ENCODE peak calls at places on chromosomes 4 and X, in six cellular contexts. L is IMR-90, J is H1, F is neuronal stem cell, C is mesendoderm, V is H9. I is an unnamed sample.

GRCh38 chr4:185201983-185202962 is 1.5 kb downstream of the CFAP97 start:
- DNase-seq in L (peak; percentile 42), J (no peak), F (no peak), C (peak; percentile 96), V (peak; percentile 39), I (peak; percentile 78)

GRCh38 chrX:153526801-153527599 is 9.6 kb downstream of the ATP2B3 start:
- DNase-seq in L (no peak), J (no peak), F (no peak), C (no peak), V (no peak), I (no peak)

GRCh38 chrX:116499780-116500179 is 37.0 kb upstream of the CT83 start:
- DNase-seq in L (no peak), J (no peak), F (no peak), C (no peak), V (no peak), I (no peak)

GRCh38 chr4:138406881-138407280 is 164.7 kb upstream of the SLC7A11 start:
- DNase-seq in L (peak; percentile 3), J (no peak), F (no peak), C (no peak), V (no peak), I (peak; percentile 38)

GRCh38 chrX:16472345-16472744 is 177.6 kb upstream of the S100G start:
- DNase-seq in L (no peak), J (no peak), F (no peak), C (no peak), V (no peak), I (no peak)

GRCh38 chrX:3576886-3577516 is 136.4 kb downstream of the PRKX start:
- DNase-seq in L (peak; percentile 54), J (no peak), F (no peak), C (no peak), V (no peak), I (peak; percentile 58)

GRCh38 chr4:37188100-37188499 is 56.4 kb upstream of the NWD2 start:
- DNase-seq in L (no peak), J (peak; percentile 9), F (no peak), C (peak; percentile 61), V (peak; percentile 57), I (no peak)

GRCh38 chrX:31819455-31819854 is 747.6 kb upstream of the FTHL17 start:
- DNase-seq in L (no peak), J (no peak), F (no peak), C (no peak), V (no peak), I (no peak)

GRCh38 chr4:156495836-156496235 is 475.8 kb downstream of the PDGFC start:
- DNase-seq in L (no peak), J (no peak), F (no peak), C (no peak), V (no peak), I (no peak)

GRCh38 chr4:186029731-186030421 is 39.1 kb upstream of the TLR3 start:
- DNase-seq in L (peak; percentile 5), J (no peak), F (peak; percentile 80), C (peak; percentile 34), V (no peak), I (peak; percentile 45)

GRCh38 chr4:114997596-114997995 is 115.8 kb downstream of the NDST4 start:
- DNase-seq in L (no peak), J (no peak), F (no peak), C (no peak), V (no peak), I (peak; percentile 51)

GRCh38 chr4:109589119-109589518 is 29.1 kb downstream of the MCUB start:
- DNase-seq in L (peak; percentile 6), J (no peak), F (no peak), C (peak; percentile 23), V (no peak), I (peak; percentile 10)

GRCh38 chr4:112170451-112170993 is 25.3 kb downstream of the FAM241A start:
- DNase-seq in L (peak; percentile 92), J (no peak), F (no peak), C (peak; percentile 62), V (no peak), I (peak; percentile 88)

GRCh38 chr4:36385951-36386561 is 104.6 kb downstream of the DTHD1 start:
- DNase-seq in L (no peak), J (no peak), F (no peak), C (no peak), V (no peak), I (no peak)

GRCh38 chrX:40262641-40263560 is 165.1 kb upstream of the BCOR start:
- DNase-seq in L (peak; percentile 41), J (no peak), F (no peak), C (peak; percentile 51), V (no peak), I (peak; percentile 83)

GRCh38 chrX:12979630-12980015 is 4.7 kb downstream of the TMSB4X start:
- DNase-seq in L (peak; percentile 30), J (no peak), F (no peak), C (no peak), V (no peak), I (peak; percentile 44)

GRCh38 chr4:77418333-77418732 is 187.3 kb upstream of the CXCL13 start:
- DNase-seq in L (no peak), J (no peak), F (no peak), C (peak; percentile 36), V (no peak), I (no peak)

GRCh38 chr4:54227261-54228063 is 1.6 kb upstream of the PDGFRA start:
- DNase-seq in L (peak; percentile 80), J (no peak), F (peak; percentile 57), C (peak; percentile 83), V (peak; percentile 72), I (peak; percentile 88)

GRCh38 chrX:95076449-95076848 is 1402.4 kb downstream of the FAM133A start:
- DNase-seq in L (peak; percentile 10), J (no peak), F (peak; percentile 1), C (peak; percentile 56), V (no peak), I (peak; percentile 37)

GRCh38 chr4:133982533-133983224 is 218.9 kb downstream of the PABPC4L start:
- DNase-seq in L (peak; percentile 17), J (no peak), F (no peak), C (no peak), V (no peak), I (peak; percentile 24)

GRCh38 chr4:95268819-95269565 is 279.8 kb downstream of the UNC5C start:
- DNase-seq in L (peak; percentile 7), J (no peak), F (no peak), C (no peak), V (no peak), I (peak; percentile 30)

GRCh38 chr4:37604464-37604863 is 81.7 kb downstream of the RELL1 start:
- DNase-seq in L (peak; percentile 68), J (no peak), F (no peak), C (no peak), V (no peak), I (peak; percentile 43)

GRCh38 chr4:136078971-136079370 is 1453.3 kb downstream of the PCDH18 start:
- DNase-seq in L (peak; percentile 12), J (no peak), F (no peak), C (no peak), V (no peak), I (peak; percentile 38)

GRCh38 chrX:47751670-47752069 is 85.0 kb upstream of the ZNF81 start:
- DNase-seq in L (no peak), J (no peak), F (no peak), C (peak; percentile 41), V (peak; percentile 57), I (no peak)

GRCh38 chr4:94453534-94453963 is 1.8 kb downstream of the PDLIM5 start:
- DNase-seq in L (no peak), J (no peak), F (no peak), C (no peak), V (no peak), I (peak; percentile 52)

GRCh38 chr4:3250956-3251690 is 2.2 kb downstream of the MSANTD1 start:
- DNase-seq in L (no peak), J (no peak), F (no peak), C (peak; percentile 46), V (peak; percentile 21), I (no peak)

GRCh38 chr4:8504279-8505007 is 63.9 kb downstream of the TRMT44 start:
- DNase-seq in L (no peak), J (no peak), F (no peak), C (no peak), V (no peak), I (no peak)

GRCh38 chrX:103356023-103356798 is at the start of gene TCEAL9:
- DNase-seq in L (peak; percentile 83), J (no peak), F (no peak), C (peak; percentile 82), V (peak; percentile 78), I (peak; percentile 84)

GRCh38 chrX:107709266-107709795 is 66.3 kb downstream of the TSC22D3 start:
- DNase-seq in L (no peak), J (no peak), F (no peak), C (no peak), V (no peak), I (peak; percentile 15)

GRCh38 chrX:107712231-107713204 is 63.1 kb downstream of the TSC22D3 start:
- DNase-seq in L (peak; percentile 21), J (no peak), F (no peak), C (no peak), V (no peak), I (peak; percentile 93)

GRCh38 chrX:107713205-107714195 is 62.1 kb downstream of the TSC22D3 start:
- DNase-seq in L (no peak), J (no peak), F (no peak), C (no peak), V (no peak), I (peak; percentile 21)

GRCh38 chrX:107710617-107711391 is 64.8 kb downstream of the TSC22D3 start:
- DNase-seq in L (peak; percentile 93), J (no peak), F (peak; percentile 36), C (peak; percentile 91), V (no peak), I (peak; percentile 99)

GRCh38 chrX:107711521-107712041 is 64.0 kb downstream of the TSC22D3 start:
- DNase-seq in L (no peak), J (no peak), F (no peak), C (no peak), V (no peak), I (peak; percentile 71)
- H2BK5ac ChIP-seq in L (no peak overlapping the region), J (no peak overlapping the region), F (no peak overlapping the region), C (no peak overlapping the region), V (no peak overlapping the region), I (no peak overlapping the region)

GRCh38 chrX:71365876-71366673 is at the start of gene TAF1:
- DNase-seq in L (peak; percentile 97), J (peak; percentile 75), F (peak; percentile 86), C (peak; percentile 98), V (peak; percentile 94), I (peak; percentile 98)
- H3K4ac ChIP-seq in L (peak within 1 kb of the TSS; percentile 97), J (no peak within 1 kb of the TSS), F (no peak within 1 kb of the TSS), C (peak within 1 kb of the TSS; percentile 59), V (no peak within 1 kb of the TSS), I (peak within 1 kb of the TSS; percentile 69)

GRCh38 chr4:168811793-168812651 is 198.0 kb downstream of the CBR4 start:
- DNase-seq in L (peak; percentile 79), J (no peak), F (no peak), C (no peak), V (no peak), I (peak; percentile 87)
- H2BK5ac ChIP-seq in L (peak overlapping the region; percentile 48), J (no peak overlapping the region), F (no peak overlapping the region), C (no peak overlapping the region), V (no peak overlapping the region), I (no peak overlapping the region)

GRCh38 chr4:20443406-20443805 is 191.7 kb downstream of the SLIT2 start:
- DNase-seq in L (no peak), J (no peak), F (no peak), C (no peak), V (no peak), I (no peak)

GRCh38 chr4:20444599-20445337 is 193.1 kb downstream of the SLIT2 start:
- DNase-seq in L (no peak), J (no peak), F (no peak), C (no peak), V (no peak), I (no peak)

GRCh38 chr4:20445933-20446723 is 194.4 kb downstream of the SLIT2 start:
- DNase-seq in L (peak; percentile 33), J (no peak), F (peak; percentile 31), C (no peak), V (no peak), I (peak; percentile 91)

GRCh38 chr4:20447103-20447502 is 195.4 kb downstream of the SLIT2 start:
- DNase-seq in L (no peak), J (no peak), F (no peak), C (peak; percentile 8), V (no peak), I (no peak)
- H3K4ac ChIP-seq in L (no peak overlapping the region), J (no peak overlapping the region), F (no peak overlapping the region), C (no peak overlapping the region), V (no peak overlapping the region), I (no peak overlapping the region)